ENCODE peak calls at places on chromosomes 1 and 21, in seven cellular contexts. R, W, Y, M, B, I and G are unnamed samples. For H3K36me3, the result is how much of the 10 kb centered on the place peaks cover.

GRCh38 chr1:159779403-159779851 is 1.3 kb upstream of the DUSP23 start:
- DNase-seq in R (no peak), W (no peak), Y (no peak), M (peak), B (no peak), I (no peak), G (peak)

GRCh38 chr1:71492298-71493041 is 411.6 kb upstream of the ZRANB2 start:
- DNase-seq in R (no peak), W (no peak), Y (no peak), M (no peak), B (no peak), I (no peak), G (no peak)

GRCh38 chr1:71049951-71050598 is 2.5 kb upstream of the PTGER3 start:
- DNase-seq in R (peak), W (no peak), Y (peak), M (peak), B (no peak), I (peak), G (peak)

GRCh38 chr21:34606051-34606450 is 8.9 kb downstream of the RCAN1 start:
- DNase-seq in R (no peak), W (no peak), Y (no peak), M (no peak), B (no peak), I (no peak), G (no peak)

GRCh38 chr1:245748246-245748645 is 593.5 kb downstream of the KIF26B start:
- DNase-seq in R (no peak), W (no peak), Y (no peak), M (no peak), B (no peak), I (peak), G (no peak)

GRCh38 chr21:46551636-46552241 is 53.1 kb downstream of the S100B start:
- DNase-seq in R (no peak), W (peak), Y (no peak), M (no peak), B (no peak), I (peak), G (no peak)

GRCh38 chr1:8706995-8707396 is 110.4 kb downstream of the RERE start:
- DNase-seq in R (no peak), W (no peak), Y (peak), M (no peak), B (no peak), I (peak), G (no peak)

GRCh38 chr1:179599623-179600249 is 8.1 kb downstream of the TDRD5 start:
- DNase-seq in R (peak), W (no peak), Y (peak), M (peak), B (no peak), I (peak), G (peak)

GRCh38 chr1:7497107-7497637 is 273.9 kb upstream of the VAMP3 start:
- DNase-seq in R (no peak), W (no peak), Y (no peak), M (no peak), B (no peak), I (no peak), G (no peak)

GRCh38 chr1:115908565-115909334 is 67.6 kb upstream of the SLC22A15 start:
- DNase-seq in R (no peak), W (no peak), Y (no peak), M (no peak), B (no peak), I (no peak), G (no peak)

GRCh38 chr1:107622975-107623374 is 342.0 kb downstream of the VAV3 start:
- DNase-seq in R (no peak), W (no peak), Y (no peak), M (no peak), B (no peak), I (no peak), G (no peak)

GRCh38 chr1:192575499-192576189 is at the start of gene RGS1:
- DNase-seq in R (no peak), W (peak), Y (no peak), M (no peak), B (no peak), I (peak), G (no peak)

GRCh38 chr1:12162459-12163137 is 4.2 kb upstream of the TNFRSF1B start:
- DNase-seq in R (no peak), W (no peak), Y (no peak), M (no peak), B (no peak), I (no peak), G (no peak)

GRCh38 chr1:210726621-210727020 is 397.9 kb downstream of the HHAT start:
- DNase-seq in R (peak), W (no peak), Y (no peak), M (no peak), B (no peak), I (peak), G (no peak)

GRCh38 chr1:5937373-5937857 is 54.8 kb downstream of the NPHP4 start:
- DNase-seq in R (no peak), W (no peak), Y (no peak), M (no peak), B (no peak), I (no peak), G (no peak)

GRCh38 chr21:17554619-17555472 is 42.0 kb downstream of the CXADR start:
- DNase-seq in R (no peak), W (no peak), Y (peak), M (peak), B (no peak), I (peak), G (no peak)

GRCh38 chr21:27681841-27682240 is 715.0 kb upstream of the ADAMTS5 start:
- DNase-seq in R (no peak), W (no peak), Y (no peak), M (peak), B (no peak), I (no peak), G (no peak)

GRCh38 chr21:44681861-44682579 is at the start of gene KRTAP12-1:
- DNase-seq in R (no peak), W (no peak), Y (no peak), M (no peak), B (no peak), I (no peak), G (no peak)

GRCh38 chr1:66768935-66769334 is 16.7 kb downstream of the DYNLT5 start:
- DNase-seq in R (no peak), W (no peak), Y (no peak), M (no peak), B (no peak), I (no peak), G (no peak)

GRCh38 chr1:9315411-9316079 is 22.9 kb downstream of the SPSB1 start:
- DNase-seq in R (no peak), W (no peak), Y (no peak), M (peak), B (no peak), I (no peak), G (no peak)

GRCh38 chr1:184563308-184563707 is 176.5 kb downstream of the C1orf21 start:
- DNase-seq in R (no peak), W (no peak), Y (no peak), M (peak), B (no peak), I (no peak), G (no peak)

GRCh38 chr1:15106608-15107007 is 46.9 kb upstream of the TMEM51 start:
- DNase-seq in R (no peak), W (no peak), Y (no peak), M (no peak), B (no peak), I (no peak), G (no peak)
- TF ChIP-seq POLR2AphosphoS5 in R (no peak), W (no peak), Y (no peak), M (no peak), B (no peak), I (no peak), G (no peak)

DNA sequence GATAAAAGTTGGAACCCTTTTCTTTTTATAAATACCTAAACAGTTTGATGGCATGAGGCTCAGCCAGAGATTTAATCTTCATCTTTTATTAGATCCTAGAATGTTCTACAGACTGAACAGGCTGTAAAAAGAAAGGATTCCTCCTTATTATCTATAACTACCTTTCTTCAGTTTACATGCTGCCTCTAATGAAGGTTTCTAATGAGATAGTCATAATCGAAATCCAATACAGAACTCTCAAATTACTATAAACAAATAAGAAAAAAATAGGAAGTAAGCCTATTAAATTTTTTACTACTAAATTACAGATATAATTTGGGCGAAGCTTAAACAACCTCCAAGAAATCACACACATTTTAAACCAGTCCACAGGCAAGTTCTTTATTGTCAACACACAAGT is 5.0 kb downstream of the WDR26 start:
- DNase-seq in R (no peak), W (no peak), Y (no peak), M (no peak), B (no peak), I (no peak), G (no peak)
- H3K36me3 ChIP-seq in R (half or more), W (under half), Y (under half), M (under half), B (under half), I (under half), G (under half)

DNA sequence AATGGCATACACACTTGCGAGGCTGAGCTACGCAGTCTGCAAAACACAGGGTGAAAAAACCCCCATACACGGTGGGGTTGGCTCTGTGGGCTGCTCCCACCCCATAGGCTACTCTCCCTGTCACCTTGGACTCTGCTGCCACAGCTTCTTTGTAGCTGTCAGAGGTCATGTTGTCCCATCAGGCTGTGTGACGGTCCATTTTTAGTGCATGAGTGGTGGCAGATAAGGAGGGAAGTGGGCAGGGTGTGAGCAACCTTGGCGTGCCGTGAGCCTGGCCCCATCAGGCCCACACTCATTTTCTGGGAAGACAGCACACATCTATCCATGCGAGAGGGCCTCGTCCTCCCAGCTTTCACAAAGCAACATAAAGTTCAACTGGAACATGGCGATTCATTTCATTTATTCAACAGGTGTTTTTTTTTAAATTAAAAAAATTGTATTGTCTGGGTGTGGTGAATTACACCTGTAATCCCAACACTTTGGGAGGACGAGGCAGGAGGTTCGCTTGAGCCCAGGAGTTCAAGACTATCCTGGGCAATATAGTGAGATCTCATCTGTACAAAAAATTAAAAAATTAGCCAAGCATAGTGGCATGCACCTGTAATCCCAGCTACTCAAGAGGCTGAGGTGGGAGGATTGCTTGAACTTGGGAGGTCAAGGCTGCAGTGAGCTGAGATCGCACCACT is 9.5 kb downstream of the GPR137B start:
- DNase-seq in R (no peak), W (no peak), Y (no peak), M (no peak), B (no peak), I (no peak), G (no peak)
- H3K27ac ChIP-seq in R (no peak), W (no peak), Y (no peak), M (no peak), B (no peak), I (no peak), G (no peak)

GRCh38 chr1:169929210-169929526 is 35.5 kb upstream of the SCYL3 start:
- DNase-seq in R (no peak), W (no peak), Y (no peak), M (no peak), B (no peak), I (no peak), G (no peak)

GRCh38 chr1:169933999-169934725 is 40.5 kb upstream of the SCYL3 start:
- DNase-seq in R (no peak), W (no peak), Y (no peak), M (peak), B (no peak), I (no peak), G (no peak)

GRCh38 chr1:169928438-169929209 is 34.9 kb upstream of the SCYL3 start:
- DNase-seq in R (peak), W (no peak), Y (peak), M (peak), B (no peak), I (peak), G (no peak)

GRCh38 chr1:169931795-169932195 is 38.1 kb upstream of the SCYL3 start:
- DNase-seq in R (no peak), W (no peak), Y (no peak), M (no peak), B (no peak), I (no peak), G (no peak)
- TF ChIP-seq POLR2AphosphoS5 in R (no peak), W (no peak), Y (no peak), M (no peak), B (no peak), I (no peak), G (no peak)

GRCh38 chr1:36480161-36480560 is 2.6 kb downstream of the CSF3R start:
- DNase-seq in R (no peak), W (peak), Y (no peak), M (no peak), B (no peak), I (no peak), G (no peak)

GRCh38 chr1:36481091-36481490 is 1.6 kb downstream of the CSF3R start:
- DNase-seq in R (no peak), W (peak), Y (no peak), M (no peak), B (no peak), I (no peak), G (no peak)

GRCh38 chr1:36484099-36484498 is 1.4 kb upstream of the CSF3R start:
- DNase-seq in R (no peak), W (peak), Y (no peak), M (no peak), B (no peak), I (no peak), G (no peak)

GRCh38 chr1:36482724-36483388 is at the start of gene CSF3R:
- DNase-seq in R (no peak), W (peak), Y (no peak), M (no peak), B (no peak), I (no peak), G (no peak)

GRCh38 chr1:36481771-36482723 is 666 bp downstream of the CSF3R start:
- DNase-seq in R (peak), W (peak), Y (no peak), M (no peak), B (no peak), I (no peak), G (no peak)
- H3K36me3 ChIP-seq in R (under half), W (under half), Y (under half), M (under half), B (under half), I (under half), G (under half)

DNA sequence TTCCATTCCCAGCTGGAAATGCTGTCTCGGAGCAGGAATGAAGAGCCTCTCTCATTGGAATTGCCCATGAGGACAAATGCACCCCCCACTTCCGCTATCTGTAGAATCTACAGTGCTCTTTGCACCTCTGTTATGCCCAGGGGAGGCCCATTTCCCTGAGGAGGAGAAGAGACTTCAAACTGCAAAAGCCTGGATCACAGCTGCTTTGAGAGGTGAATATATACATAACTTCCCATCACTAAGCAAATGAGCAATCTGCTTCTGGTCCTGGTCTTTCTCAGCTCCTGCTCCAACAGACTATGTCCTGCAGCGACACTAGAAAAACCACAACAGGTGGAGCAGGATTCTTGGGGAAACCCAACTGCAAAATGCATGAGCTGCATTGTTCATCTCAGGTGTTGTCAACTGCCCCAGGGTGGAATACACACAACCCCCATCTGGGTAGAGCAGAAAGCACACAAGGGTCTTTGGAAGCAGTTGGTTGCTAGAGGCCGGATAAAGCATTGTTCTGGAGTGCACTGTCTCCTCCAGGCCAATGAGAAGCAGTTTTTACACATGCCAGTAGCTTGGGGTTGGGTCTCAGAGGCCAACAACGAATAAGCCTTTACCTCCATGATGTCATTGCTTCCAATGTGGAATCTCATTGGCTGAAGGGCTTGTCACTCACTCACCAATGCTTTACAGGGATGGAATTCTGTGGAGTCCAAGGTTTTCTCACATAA is 67.7 kb upstream of the RAB4A start:
- DNase-seq in R (peak), W (no peak), Y (peak), M (no peak), B (no peak), I (peak), G (no peak)
- H3K27ac ChIP-seq in R (no peak), W (no peak), Y (peak), M (no peak), B (no peak), I (peak), G (no peak)

GRCh38 chr1:206975313-206975712 is 5.1 kb upstream of the FCAMR start:
- DNase-seq in R (no peak), W (no peak), Y (no peak), M (no peak), B (no peak), I (no peak), G (no peak)

GRCh38 chr1:206982216-206982615 is 12.0 kb upstream of the FCAMR start:
- DNase-seq in R (peak), W (no peak), Y (peak), M (peak), B (no peak), I (peak), G (peak)

GRCh38 chr1:206974154-206974553 is 3.9 kb upstream of the FCAMR start:
- DNase-seq in R (no peak), W (no peak), Y (no peak), M (no peak), B (no peak), I (no peak), G (no peak)

GRCh38 chr1:206979379-206980043 is 9.3 kb upstream of the FCAMR start:
- DNase-seq in R (peak), W (no peak), Y (peak), M (no peak), B (no peak), I (peak), G (no peak)

DNA sequence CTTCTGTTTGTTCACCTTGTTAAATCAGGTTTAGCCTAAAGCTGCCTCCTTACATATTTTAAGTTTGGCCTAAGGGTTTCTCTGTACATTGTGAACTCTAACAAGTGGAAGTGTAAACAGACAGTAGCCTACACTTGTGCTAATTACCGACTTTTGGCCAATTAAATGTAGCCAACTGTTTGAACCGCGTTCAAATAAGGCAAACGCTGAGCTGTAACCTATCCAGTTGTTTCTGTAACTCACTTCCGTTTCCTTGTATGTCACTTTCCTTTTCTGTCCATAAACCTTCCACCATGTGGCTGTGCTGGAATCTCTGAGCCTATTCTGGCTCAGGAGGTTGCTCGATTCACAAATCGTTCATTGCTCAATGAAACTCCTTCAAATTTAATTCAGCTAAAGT is 8.0 kb upstream of the FCAMR start:
- DNase-seq in R (no peak), W (no peak), Y (no peak), M (no peak), B (no peak), I (no peak), G (no peak)
- TF ChIP-seq POLR2AphosphoS5 in R (no peak), W (no peak), Y (no peak), M (no peak), B (no peak), I (no peak), G (no peak)

GRCh38 chr1:156964431-156964830 is 44.0 kb downstream of the LRRC71 start:
- DNase-seq in R (no peak), W (no peak), Y (no peak), M (no peak), B (no peak), I (no peak), G (no peak)

GRCh38 chr1:156975084-156975483 is 54.7 kb downstream of the LRRC71 start:
- DNase-seq in R (no peak), W (no peak), Y (no peak), M (no peak), B (no peak), I (peak), G (no peak)

GRCh38 chr1:156969496-156969895 is 49.1 kb downstream of the LRRC71 start:
- DNase-seq in R (no peak), W (no peak), Y (no peak), M (no peak), B (no peak), I (no peak), G (no peak)

GRCh38 chr1:156973464-156973863 is 53.0 kb downstream of the LRRC71 start:
- DNase-seq in R (no peak), W (no peak), Y (no peak), M (no peak), B (no peak), I (no peak), G (no peak)

GRCh38 chr1:156970017-156970416 is 49.6 kb downstream of the LRRC71 start:
- DNase-seq in R (no peak), W (no peak), Y (no peak), M (no peak), B (no peak), I (peak), G (no peak)
- H3K36me3 ChIP-seq in R (under half), W (under half), Y (under half), M (under half), B (half or more), I (under half), G (under half)